ENCODE peak calls at places on chromosomes 1 and 21, in five cellular contexts. One of them, this sample, is unnamed.

GRCh38 chr21:41620982-41621381 is 113.0 kb upstream of the TMPRSS2 start:
- DNase-seq in left ventricle myocardium inferior: no peak
- DNase-seq in foreskin fibroblast: peak
- DNase-seq in cardiac fibroblast: peak
- DNase-seq in heart right ventricle: no peak
- DNase-seq in this sample: no peak

GRCh38 chr1:94666797-94667196 is 125.2 kb upstream of the F3 start:
- DNase-seq in left ventricle myocardium inferior: no peak
- DNase-seq in foreskin fibroblast: no peak
- DNase-seq in cardiac fibroblast: no peak
- DNase-seq in heart right ventricle: no peak
- DNase-seq in this sample: no peak

GRCh38 chr1:26915204-26915842 is 1.5 kb upstream of the NR0B2 start:
- DNase-seq in left ventricle myocardium inferior: peak
- DNase-seq in foreskin fibroblast: peak
- DNase-seq in cardiac fibroblast: no peak
- DNase-seq in heart right ventricle: peak
- DNase-seq in this sample: no peak

GRCh38 chr1:2589331-2590232 is 3.0 kb downstream of the PRXL2B start:
- DNase-seq in left ventricle myocardium inferior: no peak
- DNase-seq in foreskin fibroblast: no peak
- DNase-seq in cardiac fibroblast: no peak
- DNase-seq in heart right ventricle: no peak
- DNase-seq in this sample: no peak

GRCh38 chr1:99731384-99731783 is 35.1 kb downstream of the FRRS1 start:
- DNase-seq in left ventricle myocardium inferior: no peak
- DNase-seq in foreskin fibroblast: peak
- DNase-seq in cardiac fibroblast: peak
- DNase-seq in heart right ventricle: no peak
- DNase-seq in this sample: no peak

GRCh38 chr1:93980320-93980744 is 71.1 kb upstream of the GCLM start:
- DNase-seq in left ventricle myocardium inferior: no peak
- DNase-seq in foreskin fibroblast: no peak
- DNase-seq in cardiac fibroblast: no peak
- DNase-seq in heart right ventricle: no peak
- DNase-seq in this sample: no peak

GRCh38 chr21:44444286-44444931 is 10.9 kb upstream of the LRRC3 start:
- DNase-seq in left ventricle myocardium inferior: peak
- DNase-seq in foreskin fibroblast: no peak
- DNase-seq in cardiac fibroblast: no peak
- DNase-seq in heart right ventricle: peak
- DNase-seq in this sample: no peak

GRCh38 chr1:174788981-174789380 is 210.8 kb upstream of the CACYBP start:
- DNase-seq in left ventricle myocardium inferior: no peak
- DNase-seq in foreskin fibroblast: peak
- DNase-seq in cardiac fibroblast: peak
- DNase-seq in heart right ventricle: no peak
- DNase-seq in this sample: no peak

GRCh38 chr1:10380594-10381275 is 18.1 kb upstream of the PGD start:
- DNase-seq in left ventricle myocardium inferior: no peak
- DNase-seq in foreskin fibroblast: peak
- DNase-seq in cardiac fibroblast: peak
- DNase-seq in heart right ventricle: no peak
- DNase-seq in this sample: no peak

GRCh38 chr1:231841616-231842344 is 215.2 kb downstream of the DISC1 start:
- DNase-seq in left ventricle myocardium inferior: no peak
- DNase-seq in foreskin fibroblast: peak
- DNase-seq in cardiac fibroblast: peak
- DNase-seq in heart right ventricle: no peak
- DNase-seq in this sample: no peak

GRCh38 chr1:30901798-30902652 is 6.5 kb downstream of the SDC3 start:
- DNase-seq in left ventricle myocardium inferior: peak
- DNase-seq in foreskin fibroblast: no peak
- DNase-seq in cardiac fibroblast: peak
- DNase-seq in heart right ventricle: peak
- DNase-seq in this sample: peak

GRCh38 chr1:224637510-224637909 is 21.4 kb downstream of the CNIH3 start:
- DNase-seq in left ventricle myocardium inferior: no peak
- DNase-seq in foreskin fibroblast: peak
- DNase-seq in cardiac fibroblast: peak
- DNase-seq in heart right ventricle: no peak
- DNase-seq in this sample: no peak

GRCh38 chr1:21506804-21507203 is 2.4 kb upstream of the ALPL start:
- DNase-seq in left ventricle myocardium inferior: no peak
- DNase-seq in foreskin fibroblast: no peak
- DNase-seq in cardiac fibroblast: no peak
- DNase-seq in heart right ventricle: no peak
- DNase-seq in this sample: no peak

GRCh38 chr1:1352784-1353388 is 3.7 kb upstream of the DVL1 start:
- DNase-seq in left ventricle myocardium inferior: no peak
- DNase-seq in foreskin fibroblast: no peak
- DNase-seq in cardiac fibroblast: no peak
- DNase-seq in heart right ventricle: no peak
- DNase-seq in this sample: no peak

GRCh38 chr1:111366256-111366655 is 61.3 kb downstream of the OVGP1 start:
- DNase-seq in left ventricle myocardium inferior: no peak
- DNase-seq in foreskin fibroblast: peak
- DNase-seq in cardiac fibroblast: peak
- DNase-seq in heart right ventricle: no peak
- DNase-seq in this sample: no peak

GRCh38 chr1:19877821-19878636 is 4.2 kb upstream of the OTUD3 start:
- DNase-seq in left ventricle myocardium inferior: no peak
- DNase-seq in foreskin fibroblast: peak
- DNase-seq in cardiac fibroblast: no peak
- DNase-seq in heart right ventricle: no peak
- DNase-seq in this sample: no peak

GRCh38 chr1:90313756-90314155 is 318.8 kb downstream of the ZNF326 start:
- DNase-seq in left ventricle myocardium inferior: no peak
- DNase-seq in foreskin fibroblast: no peak
- DNase-seq in cardiac fibroblast: no peak
- DNase-seq in heart right ventricle: no peak
- DNase-seq in this sample: no peak

GRCh38 chr1:209367031-209367813 is 216.3 kb upstream of the CAMK1G start:
- DNase-seq in left ventricle myocardium inferior: no peak
- DNase-seq in foreskin fibroblast: peak
- DNase-seq in cardiac fibroblast: peak
- DNase-seq in heart right ventricle: no peak
- DNase-seq in this sample: no peak

GRCh38 chr1:91498498-91499245 is 2.0 kb upstream of the CDC7 start:
- DNase-seq in left ventricle myocardium inferior: no peak
- DNase-seq in foreskin fibroblast: no peak
- DNase-seq in cardiac fibroblast: no peak
- DNase-seq in heart right ventricle: no peak
- DNase-seq in this sample: no peak

DNA sequence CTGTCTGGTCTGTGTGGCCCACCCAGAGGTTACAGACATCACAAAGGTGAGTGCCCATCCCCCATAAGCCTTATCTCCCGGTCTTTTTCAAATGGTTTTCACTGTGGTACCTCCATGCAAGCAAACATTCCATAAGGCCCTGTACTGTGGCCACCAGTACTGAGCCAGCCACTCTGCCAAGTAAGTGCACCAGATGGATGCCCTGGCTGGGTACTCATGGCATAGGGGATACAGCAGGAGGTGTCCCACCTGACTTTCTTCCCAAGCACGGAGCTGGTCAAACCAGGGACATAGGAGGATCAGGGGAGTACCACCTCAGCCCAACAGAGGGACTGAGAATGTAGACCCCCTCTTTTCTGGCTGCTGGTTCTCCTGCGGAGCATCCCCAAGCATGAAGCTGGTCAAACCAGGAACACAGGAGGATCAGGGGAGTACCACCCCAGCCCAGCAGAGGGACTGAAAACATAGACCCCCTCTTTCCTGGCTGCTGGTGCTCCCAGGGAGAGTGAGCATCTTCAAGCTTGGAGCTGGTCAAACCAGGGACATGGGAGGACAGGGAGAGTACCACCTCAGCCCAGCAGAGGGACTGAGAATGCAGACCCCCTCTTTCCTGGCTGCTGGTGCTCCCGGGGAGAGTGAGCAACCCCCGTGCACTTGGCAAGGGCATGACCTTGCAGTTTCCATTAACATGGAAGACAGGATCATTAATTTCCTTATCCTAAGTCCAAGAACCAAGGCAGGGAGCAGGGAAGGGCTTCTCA is 81.8 kb upstream of the KLHDC7A start:
- DNase-seq in left ventricle myocardium inferior: no peak
- DNase-seq in foreskin fibroblast: no peak
- DNase-seq in cardiac fibroblast: no peak
- DNase-seq in heart right ventricle: no peak
- DNase-seq in this sample: no peak
- TF ChIP-seq CTCF in left ventricle myocardium inferior: no peak
- TF ChIP-seq CTCF in foreskin fibroblast: no peak
- TF ChIP-seq CTCF in cardiac fibroblast: no peak
- TF ChIP-seq CTCF in heart right ventricle: no peak
- TF ChIP-seq CTCF in this sample: no peak

GRCh38 chr21:26844258-26845065 is 747 bp downstream of the ADAMTS1 start:
- DNase-seq in left ventricle myocardium inferior: peak
- DNase-seq in foreskin fibroblast: peak
- DNase-seq in cardiac fibroblast: peak
- DNase-seq in heart right ventricle: peak
- DNase-seq in this sample: peak

GRCh38 chr21:26845750-26846035 is 484 bp upstream of the ADAMTS1 start:
- DNase-seq in left ventricle myocardium inferior: no peak
- DNase-seq in foreskin fibroblast: no peak
- DNase-seq in cardiac fibroblast: no peak
- DNase-seq in heart right ventricle: no peak
- DNase-seq in this sample: no peak

GRCh38 chr21:26845066-26845749 is at the start of gene ADAMTS1:
- DNase-seq in left ventricle myocardium inferior: peak
- DNase-seq in foreskin fibroblast: peak
- DNase-seq in cardiac fibroblast: peak
- DNase-seq in heart right ventricle: peak
- DNase-seq in this sample: peak

GRCh38 chr21:26847951-26848350 is 2.7 kb upstream of the ADAMTS1 start:
- DNase-seq in left ventricle myocardium inferior: no peak
- DNase-seq in foreskin fibroblast: no peak
- DNase-seq in cardiac fibroblast: no peak
- DNase-seq in heart right ventricle: no peak
- DNase-seq in this sample: no peak

DNA sequence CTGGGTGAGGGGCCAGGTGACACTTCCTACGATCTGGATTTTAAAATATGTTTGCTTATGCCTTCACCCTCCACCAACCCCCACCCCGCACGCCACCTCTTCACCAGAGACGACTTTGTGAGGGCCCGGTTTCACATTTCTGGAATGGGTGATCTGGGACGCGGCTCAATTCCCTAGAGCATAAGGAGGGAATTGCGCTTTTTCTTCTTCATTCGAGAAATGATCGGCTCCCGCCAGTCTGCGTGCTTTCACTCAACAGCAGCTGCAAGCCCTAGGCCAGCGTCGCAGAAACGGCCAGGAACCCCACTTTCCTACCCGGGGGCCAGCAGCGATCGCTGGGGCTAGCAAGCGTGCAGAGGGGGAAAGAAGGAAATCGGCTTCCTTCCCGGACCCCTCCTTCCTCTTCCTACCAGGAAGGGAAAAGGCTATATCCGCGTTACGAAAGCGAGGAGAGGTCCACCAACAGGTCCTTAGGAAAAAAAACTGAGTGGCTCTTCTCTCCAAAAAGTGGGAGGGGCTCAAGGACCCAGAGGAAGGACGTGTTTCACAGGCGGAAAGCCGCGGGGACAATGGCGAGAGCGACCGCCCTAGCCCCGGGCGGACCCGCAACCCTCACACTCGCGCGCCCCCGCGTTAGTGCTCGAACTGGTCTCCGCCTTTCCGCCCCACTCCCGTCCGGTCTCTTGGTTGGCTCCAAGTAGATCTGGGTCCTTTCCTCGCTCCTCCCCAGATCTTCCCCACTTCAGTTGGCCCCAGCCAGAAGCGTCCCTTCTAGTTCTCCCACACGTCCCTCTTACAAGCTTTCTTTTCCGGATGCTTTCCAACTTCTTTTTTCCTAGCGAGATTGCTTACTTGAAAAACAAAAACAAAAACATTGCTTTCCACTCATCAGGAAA is 1.1 kb upstream of the ADAMTS1 start:
- DNase-seq in left ventricle myocardium inferior: peak
- DNase-seq in foreskin fibroblast: peak
- DNase-seq in cardiac fibroblast: peak
- DNase-seq in heart right ventricle: peak
- DNase-seq in this sample: peak
- TF ChIP-seq CTCF in left ventricle myocardium inferior: no peak
- TF ChIP-seq CTCF in foreskin fibroblast: no peak
- TF ChIP-seq CTCF in cardiac fibroblast: peak
- TF ChIP-seq CTCF in heart right ventricle: no peak
- TF ChIP-seq CTCF in this sample: no peak

GRCh38 chr1:156461141-156461540 is 39.4 kb downstream of the MEF2D start:
- DNase-seq in left ventricle myocardium inferior: no peak
- DNase-seq in foreskin fibroblast: no peak
- DNase-seq in cardiac fibroblast: no peak
- DNase-seq in heart right ventricle: no peak
- DNase-seq in this sample: no peak

GRCh38 chr1:156460525-156460924 is 40.0 kb downstream of the MEF2D start:
- DNase-seq in left ventricle myocardium inferior: no peak
- DNase-seq in foreskin fibroblast: no peak
- DNase-seq in cardiac fibroblast: no peak
- DNase-seq in heart right ventricle: no peak
- DNase-seq in this sample: no peak

GRCh38 chr1:156462954-156463795 is 37.4 kb downstream of the MEF2D start:
- DNase-seq in left ventricle myocardium inferior: no peak
- DNase-seq in foreskin fibroblast: no peak
- DNase-seq in cardiac fibroblast: no peak
- DNase-seq in heart right ventricle: no peak
- DNase-seq in this sample: no peak

GRCh38 chr1:156463874-156464273 is 36.7 kb downstream of the MEF2D start:
- DNase-seq in left ventricle myocardium inferior: no peak
- DNase-seq in foreskin fibroblast: no peak
- DNase-seq in cardiac fibroblast: peak
- DNase-seq in heart right ventricle: no peak
- DNase-seq in this sample: peak

GRCh38 chr1:156461781-156462647 is 38.6 kb downstream of the MEF2D start:
- DNase-seq in left ventricle myocardium inferior: no peak
- DNase-seq in foreskin fibroblast: peak
- DNase-seq in cardiac fibroblast: no peak
- DNase-seq in heart right ventricle: no peak
- DNase-seq in this sample: no peak
- TF ChIP-seq CTCF in left ventricle myocardium inferior: no peak
- TF ChIP-seq CTCF in foreskin fibroblast: no peak
- TF ChIP-seq CTCF in cardiac fibroblast: no peak
- TF ChIP-seq CTCF in heart right ventricle: no peak
- TF ChIP-seq CTCF in this sample: no peak

DNA sequence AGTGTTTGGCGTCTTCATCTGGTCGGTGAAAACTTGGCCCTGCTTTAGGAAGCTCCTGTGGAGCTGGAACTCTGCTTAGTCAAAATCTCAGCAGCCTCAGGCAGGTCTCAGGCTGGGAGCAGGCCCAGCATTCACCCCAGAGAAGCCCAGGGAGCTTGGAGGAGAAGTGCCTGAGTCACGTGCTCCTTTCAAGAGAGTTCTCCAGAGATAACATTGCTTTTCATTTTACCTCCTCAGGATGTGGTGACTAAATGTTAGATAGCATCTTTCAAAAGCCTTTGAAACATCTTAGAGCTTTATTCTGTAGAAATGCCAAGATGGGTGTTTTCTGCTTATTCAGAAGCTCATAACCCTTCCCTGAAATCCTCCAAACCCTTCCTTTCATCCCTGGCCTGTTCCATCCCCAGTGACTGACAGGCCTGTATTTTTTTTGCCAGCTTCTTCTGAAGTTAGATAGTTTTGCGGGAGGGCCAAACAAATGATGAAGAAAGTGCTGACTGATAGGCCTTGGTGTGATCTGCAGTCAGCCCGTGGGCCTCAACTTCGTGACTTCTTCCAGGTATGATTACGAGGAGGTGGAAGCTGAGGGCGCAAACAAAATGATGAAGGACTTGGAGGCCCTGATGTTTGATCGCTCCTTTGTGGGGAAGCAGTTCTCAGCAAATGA is 58.0 kb downstream of the PGM1 start:
- DNase-seq in left ventricle myocardium inferior: no peak
- DNase-seq in foreskin fibroblast: no peak
- DNase-seq in cardiac fibroblast: peak
- DNase-seq in heart right ventricle: no peak
- DNase-seq in this sample: no peak
- TF ChIP-seq CTCF in left ventricle myocardium inferior: no peak
- TF ChIP-seq CTCF in foreskin fibroblast: no peak
- TF ChIP-seq CTCF in cardiac fibroblast: no peak
- TF ChIP-seq CTCF in heart right ventricle: no peak
- TF ChIP-seq CTCF in this sample: no peak